ENCODE peak calls at places on chromosomes 6 and 20, in four cellular contexts. L, C, O and T are unnamed samples.

GRCh38 chr6:43172127-43173007 is 1.3 kb downstream of the SRF start:
- DNase-seq in L (peak), C (peak), O (no peak), T (peak)

GRCh38 chr6:48743738-48744137 is 632.7 kb upstream of the PTCHD4 start:
- DNase-seq in O (no peak), L (no peak), C (no peak), T (no peak)

GRCh38 chr6:41577865-41578713 is 31.9 kb downstream of the FOXP4 start:
- DNase-seq in L (peak), C (peak), O (no peak), T (no peak)

GRCh38 chr6:54238407-54238806 is 69.8 kb upstream of the TINAG start:
- DNase-seq in C (no peak), O (no peak), L (no peak), T (no peak)

GRCh38 chr6:32529697-32530429 is at the start of gene HLA-DRB5:
- DNase-seq in O (no peak), L (no peak), C (peak), T (no peak)

GRCh38 chr6:117681321-117681720 is 6.1 kb downstream of the NUS1 start:
- DNase-seq in C (no peak), O (no peak), L (no peak), T (no peak)

GRCh38 chr6:81561071-81561564 is 191.4 kb downstream of the TENT5A start:
- DNase-seq in C (no peak), O (no peak), L (no peak), T (no peak)

GRCh38 chr6:143701343-143702234 is 23.8 kb downstream of the PHACTR2 start:
- DNase-seq in O (no peak), C (no peak), L (no peak), T (no peak)

GRCh38 chr20:32149566-32150170 is 40.2 kb downstream of the TM9SF4 start:
- DNase-seq in O (no peak), C (no peak), L (no peak), T (no peak)

GRCh38 chr6:75205776-75206334 is at the start of gene COL12A1:
- DNase-seq in O (peak), L (peak), C (peak), T (peak)

GRCh38 chr6:47298475-47298874 is 11.2 kb downstream of the TNFRSF21 start:
- DNase-seq in L (no peak), C (no peak), O (no peak), T (peak)

GRCh38 chr6:118546164-118546929 is 1.7 kb upstream of the PLN start:
- DNase-seq in C (no peak), L (no peak), O (no peak), T (no peak)

GRCh38 chr20:4814696-4815252 is 93.1 kb downstream of the PRND start:
- DNase-seq in C (no peak), L (no peak), O (peak), T (no peak)

GRCh38 chr20:24769878-24770627 is 179.0 kb upstream of the CST7 start:
- DNase-seq in C (no peak), L (no peak), O (no peak), T (no peak)

GRCh38 chr6:137494967-137495595 is 887 bp upstream of the OLIG3 start:
- DNase-seq in O (no peak), C (no peak), L (no peak), T (no peak)

GRCh38 chr6:35142578-35142977 is 1.4 kb upstream of the TCP11 start:
- DNase-seq in L (no peak), O (no peak), C (no peak), T (no peak)

GRCh38 chr6:113416166-113416565 is 441.0 kb upstream of the MARCKS start:
- DNase-seq in C (no peak), L (no peak), O (no peak), T (no peak)

GRCh38 chr6:37680668-37681067 is 17.0 kb downstream of the MDGA1 start:
- DNase-seq in L (no peak), C (peak), O (no peak), T (no peak)

GRCh38 chr6:146851837-146852236 is 253.1 kb downstream of the ADGB start:
- DNase-seq in C (no peak), O (no peak), L (peak), T (no peak)

GRCh38 chr6:52994031-52994788 is 874 bp downstream of the GSTA4 start:
- DNase-seq in C (peak), L (no peak), O (no peak), T (peak)

GRCh38 chr6:13229205-13230085 is 98.9 kb downstream of the TBC1D7 start:
- DNase-seq in C (peak), L (no peak), O (peak), T (no peak)

GRCh38 chr6:6784514-6785162 is 196.1 kb downstream of the LY86 start:
- DNase-seq in L (no peak), C (no peak), O (no peak), T (no peak)

GRCh38 chr20:48049171-48049570 is 263.9 kb upstream of the SULF2 start:
- DNase-seq in L (no peak), C (no peak), O (no peak), T (no peak)

GRCh38 chr6:29845405-29846006 is 17.9 kb downstream of the HLA-G start:
- DNase-seq in C (no peak), L (no peak), O (no peak), T (peak)

GRCh38 chr6:113824411-113824810 is 32.7 kb upstream of the MARCKS start:
- DNase-seq in C (no peak), O (no peak), L (no peak), T (no peak)

GRCh38 chr20:12737900-12738299 is 270.9 kb upstream of the SPTLC3 start:
- DNase-seq in L (no peak), C (no peak), O (no peak), T (no peak)

GRCh38 chr6:99607416-99608036 is 893 bp downstream of the PRDM13 start:
- DNase-seq in C (no peak), L (no peak), O (no peak), T (no peak)

GRCh38 chr6:144710207-144710606 is 425.1 kb downstream of the UTRN start:
- DNase-seq in C (no peak), O (no peak), L (peak), T (no peak)

GRCh38 chr20:38293490-38294333 is 10.2 kb upstream of the BPI start:
- DNase-seq in C (no peak), O (no peak), L (no peak), T (no peak)

GRCh38 chr20:60851826-60852704 is 400.0 kb upstream of the CDH4 start:
- DNase-seq in L (no peak), O (no peak), C (peak), T (no peak)

GRCh38 chr6:134097114-134097707 is 44.8 kb upstream of the SLC2A12 start:
- DNase-seq in C (peak), O (peak), L (peak), T (peak)

GRCh38 chr6:5112065-5112799 is 27.1 kb downstream of the PPP1R3G start:
- DNase-seq in O (no peak), C (no peak), L (peak), T (no peak)

GRCh38 chr6:11731423-11731822 is 47.2 kb downstream of the ADTRP start:
- DNase-seq in C (peak), L (no peak), O (no peak), T (no peak)
- TF ChIP-seq POLR2A in C (no peak), L (no peak), O (no peak), T (no peak)

DNA sequence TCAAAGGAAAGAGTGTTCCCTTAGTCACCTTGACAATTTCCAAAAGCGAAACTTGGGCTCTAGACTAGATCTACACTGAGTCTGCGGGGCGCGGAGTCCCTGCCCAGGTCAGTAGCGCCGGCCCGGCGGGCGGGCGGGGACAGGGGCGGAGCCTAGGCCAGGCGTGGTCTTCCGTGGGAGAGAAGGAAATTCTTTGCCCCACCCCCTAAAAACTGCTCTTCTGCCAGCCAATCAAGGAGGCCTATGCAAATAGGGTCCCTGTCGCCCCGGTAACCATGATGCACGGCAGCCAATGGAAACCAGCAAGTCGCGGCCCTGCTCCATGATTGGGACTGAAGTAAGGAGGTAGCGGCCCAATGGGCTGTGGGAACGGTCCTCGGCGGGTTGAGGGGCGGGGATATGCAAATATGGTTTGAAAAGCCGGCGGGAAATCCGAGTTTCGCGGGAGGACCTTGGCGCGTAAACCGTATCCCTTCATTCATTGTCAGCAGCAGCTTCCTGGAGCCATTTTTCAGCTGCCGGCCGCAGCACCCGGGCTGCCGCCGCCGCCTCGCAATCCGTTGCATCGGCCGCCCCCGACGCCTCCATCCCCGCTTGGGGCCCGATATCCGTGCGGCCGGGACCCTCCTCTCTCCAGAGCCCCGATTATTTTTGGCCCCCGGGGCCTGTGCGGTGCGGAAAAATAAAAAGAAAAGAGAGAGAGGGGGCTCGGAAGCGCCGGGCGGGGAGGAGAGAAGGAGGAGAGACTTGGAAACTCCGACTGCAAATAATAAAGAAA is at the start of gene E2F3:
- DNase-seq in C (peak), L (peak), O (peak), T (peak)
- TF ChIP-seq POLR2A in C (no peak), L (peak), O (peak), T (peak)

DNA sequence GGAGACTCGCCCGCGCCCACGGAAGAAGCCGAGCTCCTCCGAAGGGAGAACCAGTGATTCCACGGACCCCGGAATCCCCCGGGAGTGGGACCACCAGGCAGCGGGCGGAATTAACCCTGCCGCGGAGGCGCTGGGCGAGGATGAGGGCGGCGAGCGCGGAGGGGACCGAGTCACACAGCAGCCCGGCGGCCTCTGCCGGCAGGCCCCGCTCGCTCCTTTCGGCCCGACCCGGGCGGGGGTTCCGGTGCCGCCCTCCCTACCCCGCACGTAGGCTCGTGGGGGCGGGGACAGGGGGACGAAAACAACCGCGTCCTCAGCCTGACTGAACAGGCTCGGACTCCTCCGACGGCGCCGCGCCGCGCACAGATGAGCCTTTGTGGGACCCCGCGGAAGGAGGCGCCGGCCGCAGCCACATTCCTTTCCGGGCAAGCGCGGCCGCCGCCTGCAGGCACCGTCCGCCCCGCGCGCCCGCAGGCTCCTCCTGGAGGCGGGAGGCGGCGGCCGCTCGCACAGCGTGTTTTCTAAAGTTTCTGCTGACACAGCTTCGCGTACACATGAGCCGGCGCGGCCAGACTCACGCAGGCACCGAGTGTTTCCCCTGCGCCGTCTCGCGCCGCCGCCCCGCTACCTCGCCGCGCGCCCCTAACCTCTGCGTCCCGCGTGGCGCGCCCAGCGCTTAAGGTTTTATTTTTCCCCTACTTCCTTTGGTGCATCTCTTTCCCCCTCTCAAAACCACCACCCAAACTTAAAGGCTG is 244.3 kb downstream of the ARID1B start:
- DNase-seq in L (peak), C (peak), O (peak), T (peak)
- TF ChIP-seq POLR2A in L (peak), C (no peak), O (peak), T (peak)

GRCh38 chr6:131744432-131744831 is 33.6 kb upstream of the CTAGE9 start:
- DNase-seq in L (no peak), C (no peak), O (no peak), T (no peak)

GRCh38 chr6:131744888-131745287 is 34.1 kb upstream of the CTAGE9 start:
- DNase-seq in O (no peak), C (no peak), L (no peak), T (no peak)

GRCh38 chr6:131747821-131748353 is 37.1 kb upstream of the CTAGE9 start:
- DNase-seq in C (no peak), O (no peak), L (no peak), T (no peak)

GRCh38 chr6:131749023-131749422 is 38.2 kb upstream of the CTAGE9 start:
- DNase-seq in C (no peak), O (no peak), L (no peak), T (no peak)

DNA sequence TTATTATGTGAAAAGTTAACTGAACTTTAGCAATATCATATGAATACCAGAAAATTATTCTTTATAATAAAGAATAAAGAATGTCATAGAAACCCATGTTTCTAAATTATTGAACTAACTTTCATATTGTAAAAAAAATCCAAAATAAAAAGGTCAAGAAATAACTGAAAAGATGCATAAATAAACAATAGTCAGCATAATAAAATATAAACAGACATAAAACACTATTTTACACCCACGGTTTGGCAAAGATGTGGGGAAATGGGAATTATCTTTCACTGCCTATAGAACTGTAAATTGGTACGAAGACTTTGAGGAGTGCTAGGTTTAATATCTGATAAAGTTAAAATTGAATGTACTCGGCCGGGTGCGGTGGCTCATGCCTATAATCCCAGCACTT is 34.7 kb upstream of the CTAGE9 start:
- DNase-seq in O (no peak), C (no peak), L (no peak), T (no peak)
- TF ChIP-seq POLR2A in O (no peak), C (no peak), L (no peak), T (no peak)

GRCh38 chr20:44355503-44356352 is at the start of gene HNF4A:
- DNase-seq in O (no peak), C (no peak), L (no peak), T (no peak)
- TF ChIP-seq POLR2A in O (no peak), C (no peak), L (no peak), T (no peak)

GRCh38 chr20:17571153-17571527 is 1.3 kb downstream of the DSTN start:
- DNase-seq in O (no peak), L (no peak), C (no peak), T (peak)

GRCh38 chr20:17568045-17568788 is 1.7 kb upstream of the DSTN start:
- DNase-seq in C (no peak), O (no peak), L (no peak), T (no peak)

GRCh38 chr20:17569616-17570346 is at the start of gene DSTN:
- DNase-seq in C (peak), O (peak), L (peak), T (peak)

GRCh38 chr20:17570347-17571152 is 675 bp downstream of the DSTN start:
- DNase-seq in C (peak), L (no peak), O (peak), T (peak)

DNA sequence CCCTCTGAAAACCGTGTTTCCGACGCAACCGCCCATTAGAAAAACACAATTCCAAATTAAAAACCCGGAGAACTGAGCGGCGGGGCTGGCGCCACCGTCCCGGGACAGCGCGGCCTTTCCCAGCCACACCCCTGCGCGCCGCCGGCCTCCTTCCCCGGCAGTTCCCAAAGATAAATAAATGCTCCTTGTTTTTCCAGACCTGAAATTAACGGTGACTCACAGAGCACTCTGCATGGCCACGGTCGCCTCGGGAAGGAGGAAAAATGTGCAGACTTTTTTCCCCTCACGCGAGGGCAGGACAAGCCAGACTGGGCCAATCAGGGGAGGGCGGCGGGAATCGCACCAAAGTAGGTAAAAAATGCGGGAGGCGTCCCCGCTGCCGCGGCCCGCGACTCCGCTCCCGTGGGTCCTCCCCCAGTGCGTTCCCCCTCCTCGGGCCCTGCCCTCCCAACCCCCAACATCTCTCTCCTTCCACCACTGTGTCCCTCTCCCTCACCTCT is 853 bp upstream of the DSTN start:
- DNase-seq in O (no peak), C (peak), L (peak), T (peak)
- TF ChIP-seq POLR2A in O (no peak), C (peak), L (peak), T (no peak)

GRCh38 chr20:14890713-14891112 is 553.3 kb upstream of the FLRT3 start:
- DNase-seq in C (no peak), L (no peak), O (no peak), T (no peak)
- TF ChIP-seq POLR2A in C (no peak), L (no peak), O (no peak), T (no peak)

GRCh38 chr20:63978319-63979220 is 872 bp downstream of the SAMD10 start:
- DNase-seq in O (peak), L (peak), C (peak), T (peak)

GRCh38 chr20:63979549-63980316 is at the start of gene SAMD10:
- DNase-seq in O (peak), C (peak), L (peak), T (peak)

GRCh38 chr20:63980806-63981728 is at the start of gene PRPF6:
- DNase-seq in L (peak), C (peak), O (peak), T (peak)

GRCh38 chr20:63979221-63979548 is 257 bp downstream of the SAMD10 start:
- DNase-seq in L (no peak), C (no peak), O (no peak), T (no peak)

DNA sequence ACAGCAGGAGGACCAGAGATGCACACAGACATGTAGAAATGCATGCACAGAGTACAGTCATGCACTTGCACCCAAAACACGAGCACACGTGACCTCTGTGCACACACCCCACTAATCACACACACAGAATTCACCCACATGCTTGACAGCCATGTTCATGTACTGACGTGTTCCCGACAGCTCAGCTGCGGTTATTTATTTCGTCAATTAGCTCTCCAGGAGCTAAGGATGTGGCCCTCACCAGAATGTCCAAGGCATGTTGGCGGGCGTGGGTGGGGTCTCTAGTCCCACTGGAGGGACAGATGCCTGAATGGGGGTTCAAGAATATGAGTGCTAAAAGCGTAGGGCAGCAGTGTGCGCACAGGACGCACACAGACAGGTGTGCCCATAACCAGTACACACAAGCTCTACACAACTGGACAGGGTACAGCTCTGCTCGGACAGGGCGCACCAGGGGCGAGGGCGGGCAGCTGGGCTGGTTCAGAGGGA is 571 bp upstream of the PRPF6 start:
- DNase-seq in C (no peak), L (no peak), O (no peak), T (no peak)
- TF ChIP-seq POLR2A in C (no peak), L (no peak), O (no peak), T (no peak)